ENCODE peak calls at places on chromosomes 12 and 14, in six cellular contexts. P is GM23248; Y is occipital lobe; G is WTC11; U is amniotic epithelial cell; R is activated effector memory CD4-positive, alpha-beta T cell treated with anti-CD3 and anti-CD28 coated beads, Interleukin-2, amount 50 U/mL, for 16 hours. I is an unnamed sample.

GRCh38 chr12:96354844-96355534 is 45.2 kb downstream of the CDK17 start:
- DNase-seq in G (no peak), Y (no peak), R (no peak), P (no peak), U (no peak), I (no peak)

GRCh38 chr12:85872497-85873091 is 1.5 kb upstream of the NTS start:
- DNase-seq in Y (no peak), G (no peak), R (no peak), P (peak), U (peak), I (peak)

GRCh38 chr12:6639151-6639773 is 3.5 kb upstream of the LPAR5 start:
- DNase-seq in R (no peak), Y (no peak), G (no peak), P (no peak), U (no peak), I (no peak)

GRCh38 chr14:75991753-75992152 is 6.2 kb downstream of the IFT43 start:
- DNase-seq in P (peak), R (no peak), Y (no peak), U (no peak), G (no peak), I (peak)

GRCh38 chr12:49909328-49909727 is 5.6 kb upstream of the FAIM2 start:
- DNase-seq in G (no peak), Y (no peak), P (no peak), R (no peak), U (no peak), I (no peak)

GRCh38 chr14:51776102-51776894 is 84.1 kb upstream of the GNG2 start:
- DNase-seq in U (peak), R (peak), Y (peak), G (peak), P (peak), I (peak)

GRCh38 chr14:52862652-52863338 is 71.4 kb upstream of the GNPNAT1 start:
- DNase-seq in R (no peak), Y (no peak), G (no peak), P (peak), U (peak), I (peak)

GRCh38 chr12:121810833-121811433 is 7.1 kb downstream of the SETD1B start:
- DNase-seq in U (no peak), R (no peak), G (no peak), P (peak), Y (no peak), I (no peak)

GRCh38 chr14:55458800-55459577 is 18.6 kb upstream of the TBPL2 start:
- DNase-seq in P (peak), R (no peak), G (no peak), U (peak), Y (no peak), I (peak)

GRCh38 chr12:58920102-58920955 is at the start of gene LRIG3:
- DNase-seq in Y (peak), G (peak), U (peak), R (no peak), P (peak), I (peak)

GRCh38 chr12:3222935-3223334 is 145.8 kb downstream of the TSPAN9 start:
- DNase-seq in U (no peak), Y (no peak), P (no peak), G (no peak), R (no peak), I (no peak)

GRCh38 chr12:102298022-102298421 is 100.4 kb upstream of the PMCH start:
- DNase-seq in Y (no peak), G (no peak), P (peak), R (no peak), U (peak), I (peak)

GRCh38 chr14:75070383-75070782 is 942 bp downstream of the ZC2HC1C start:
- DNase-seq in U (peak), P (peak), R (no peak), G (no peak), Y (no peak), I (peak)

GRCh38 chr12:121283388-121283787 is 13.1 kb downstream of the CAMKK2 start:
- DNase-seq in P (no peak), U (no peak), G (no peak), Y (no peak), R (no peak), I (no peak)

GRCh38 chr12:23084236-23084995 is 459.4 kb downstream of the ETNK1 start:
- DNase-seq in G (no peak), U (peak), Y (no peak), P (peak), R (no peak), I (peak)

GRCh38 chr12:56728139-56728861 is 3.2 kb upstream of the NACA start:
- DNase-seq in Y (no peak), G (no peak), R (peak), P (no peak), U (no peak), I (no peak)

I was measured in fibroblast of villous mesenchyme.